ENCODE peak calls at places on chromosome 3, in five cellular contexts. K is hepatocyte, H is GM12878, M is HCT116, S is GM23338. E is an unnamed sample.

GRCh38 chr3:47089605-47090004 is 74.3 kb downstream of the SETD2 start:
- DNase-seq in K (no peak), H (no peak), M (no peak), S (no peak), E (no peak)

GRCh38 chr3:10772230-10773161 is 43.5 kb upstream of the SLC6A11 start:
- DNase-seq in K (no peak), H (no peak), M (no peak), S (peak; percentile 85), E (peak; percentile 71)

GRCh38 chr3:56076746-56077145 is 391.5 kb downstream of the ERC2 start:
- DNase-seq in K (no peak), H (no peak), M (no peak), S (no peak), E (no peak)

GRCh38 chr3:151630938-151631417 is 102.7 kb upstream of the AADACL2 start:
- DNase-seq in K (peak; percentile 35), H (no peak), M (no peak), S (no peak), E (no peak)

GRCh38 chr3:178492496-178492895 is 43.7 kb upstream of the KCNMB2 start:
- DNase-seq in K (no peak), H (no peak), M (no peak), S (no peak), E (peak; percentile 71)

GRCh38 chr3:72185549-72186484 is 400.9 kb upstream of the PROK2 start:
- DNase-seq in K (peak; percentile 49), H (no peak), M (no peak), S (no peak), E (no peak)

GRCh38 chr3:21665444-21665843 is 85.6 kb downstream of the ZNF385D start:
- DNase-seq in K (peak; percentile 8), H (no peak), M (no peak), S (peak; percentile 63), E (peak; percentile 74)

GRCh38 chr3:15097889-15098288 is 1.1 kb downstream of the RBSN start:
- DNase-seq in K (no peak), H (peak; percentile 51), M (no peak), S (no peak), E (no peak)

GRCh38 chr3:138078901-138079344 is 36.5 kb downstream of the DZIP1L start:
- DNase-seq in K (peak; percentile 49), H (no peak), M (peak; percentile 27), S (no peak), E (peak; percentile 60)

GRCh38 chr3:168620854-168621253 is 525.1 kb upstream of the GOLIM4 start:
- DNase-seq in K (peak; percentile 66), H (no peak), M (peak; percentile 27), S (peak; percentile 88), E (peak; percentile 70)

GRCh38 chr3:8979262-8979661 is 16.0 kb upstream of the RAD18 start:
- DNase-seq in K (no peak), H (no peak), M (no peak), S (no peak), E (no peak)

GRCh38 chr3:180601688-180602666 is at the start of gene TTC14:
- DNase-seq in K (peak; percentile 95), H (peak; percentile 81), M (peak; percentile 94), S (peak; percentile 93), E (peak; percentile 97)

GRCh38 chr3:8223766-8224165 is 277.9 kb upstream of the LMCD1 start:
- DNase-seq in K (peak; percentile 30), H (no peak), M (no peak), S (no peak), E (no peak)

DNA sequence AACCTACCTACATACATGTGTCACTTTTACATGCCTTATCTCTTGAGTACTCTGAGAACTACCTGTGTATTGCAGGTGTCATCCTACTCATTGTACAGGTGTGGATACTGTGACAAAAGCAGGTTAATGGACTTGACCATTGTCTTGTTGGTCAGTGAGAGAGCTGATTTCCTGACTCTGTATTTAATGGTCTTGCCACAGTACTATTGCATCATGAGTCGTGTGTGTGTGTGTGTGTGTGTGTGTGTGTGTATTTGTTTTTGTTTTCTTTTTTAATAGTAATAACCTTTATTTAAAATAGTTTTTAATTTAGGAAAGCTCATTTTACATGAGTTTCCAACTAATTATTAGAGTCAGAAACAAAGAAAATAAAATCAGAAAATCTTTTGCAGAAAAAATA is 7.7 kb downstream of the SELENOT start:
- DNase-seq in K (no peak), H (no peak), M (no peak), S (no peak), E (no peak)
- H3K4me1 ChIP-seq in K (peaks cover under 1% of the 10 kb centered on the region), H (peaks cover 18% of the 10 kb centered on the region), M (no peaks in the 10 kb centered on the region), S (peaks cover 19% of the 10 kb centered on the region), E (peaks cover 2% of the 10 kb centered on the region)

DNA sequence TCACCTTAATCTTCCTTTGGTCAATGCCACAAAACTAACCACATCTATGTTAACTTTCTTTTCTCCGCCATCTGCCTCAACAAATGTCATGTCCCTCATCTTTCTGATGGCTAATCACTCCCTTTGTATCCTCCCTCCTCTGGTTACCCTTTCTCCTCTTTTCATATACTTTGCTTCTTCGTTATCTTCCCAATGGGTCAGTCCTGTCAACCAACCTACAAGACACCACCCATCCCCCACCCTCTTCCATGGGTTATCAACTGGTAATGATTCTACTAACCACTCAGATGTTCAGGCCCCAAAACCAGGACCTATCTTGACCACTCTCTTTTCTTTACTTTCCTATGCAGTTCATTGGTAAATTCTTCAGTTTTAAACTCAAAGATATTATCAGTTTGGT is 2.3 kb upstream of the PDCD6IP start:
- DNase-seq in K (no peak), H (no peak), M (no peak), S (no peak), E (no peak)
- H3K4me3 ChIP-seq in K (no peak overlapping the region), H (no peak overlapping the region), M (no peak overlapping the region), S (no peak overlapping the region), E (no peak overlapping the region)

GRCh38 chr3:105398407-105398806 is 31.7 kb downstream of the ALCAM start:
- DNase-seq in K (no peak), H (no peak), M (no peak), S (no peak), E (no peak)

GRCh38 chr3:105397974-105398373 is 31.3 kb downstream of the ALCAM start:
- DNase-seq in K (no peak), H (no peak), M (no peak), S (no peak), E (no peak)

GRCh38 chr3:105399611-105400010 is 32.9 kb downstream of the ALCAM start:
- DNase-seq in K (no peak), H (no peak), M (no peak), S (no peak), E (no peak)

GRCh38 chr3:105401254-105401653 is 34.5 kb downstream of the ALCAM start:
- DNase-seq in K (no peak), H (no peak), M (no peak), S (no peak), E (no peak)

GRCh38 chr3:105399062-105399461 is 32.4 kb downstream of the ALCAM start:
- DNase-seq in K (no peak), H (no peak), M (no peak), S (no peak), E (no peak)
- H3K4me2 ChIP-seq in K (no peak overlapping the region), H (no peak overlapping the region), M (peak overlapping the region; percentile 86), S (no peak overlapping the region), E (no peak overlapping the region)

DNA sequence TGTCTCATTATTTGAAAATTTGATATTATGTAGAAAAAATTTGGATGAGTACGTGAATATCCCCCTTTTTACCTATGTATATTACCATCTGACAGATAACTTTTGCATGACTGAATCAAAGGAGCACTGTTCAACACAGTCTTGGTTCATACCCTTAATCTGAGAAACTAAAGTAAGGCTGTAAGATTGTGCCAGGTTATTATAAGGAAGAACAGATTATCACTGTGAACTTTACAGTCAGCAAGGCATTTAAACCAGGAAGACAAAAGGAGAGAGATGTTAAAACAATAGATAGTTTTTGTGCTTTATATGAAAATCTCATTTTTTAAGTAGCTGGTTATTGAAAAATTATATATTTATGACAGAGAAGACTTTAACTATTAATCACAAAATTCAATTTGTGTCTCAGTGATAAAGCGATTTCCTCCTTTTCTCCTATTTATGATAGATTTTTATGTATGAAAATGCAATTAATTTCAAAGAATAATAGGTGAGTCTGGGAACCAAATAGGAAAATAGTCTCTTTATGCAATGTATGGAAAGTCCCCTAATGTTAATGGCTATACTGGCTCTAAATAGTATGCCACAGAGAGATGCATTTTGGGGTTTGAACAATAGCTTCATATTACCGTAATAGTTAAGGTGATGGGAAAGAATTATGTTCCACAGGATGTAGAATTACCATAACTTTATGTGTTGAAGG is 33.4 kb downstream of the PLCL2 start:
- DNase-seq in K (no peak), H (no peak), M (no peak), S (no peak), E (no peak)
- H3K4me1 ChIP-seq in K (no peaks in the 10 kb centered on the region), H (peaks cover 28% of the 10 kb centered on the region), M (no peaks in the 10 kb centered on the region), S (peaks cover 34% of the 10 kb centered on the region), E (no peaks in the 10 kb centered on the region)

DNA sequence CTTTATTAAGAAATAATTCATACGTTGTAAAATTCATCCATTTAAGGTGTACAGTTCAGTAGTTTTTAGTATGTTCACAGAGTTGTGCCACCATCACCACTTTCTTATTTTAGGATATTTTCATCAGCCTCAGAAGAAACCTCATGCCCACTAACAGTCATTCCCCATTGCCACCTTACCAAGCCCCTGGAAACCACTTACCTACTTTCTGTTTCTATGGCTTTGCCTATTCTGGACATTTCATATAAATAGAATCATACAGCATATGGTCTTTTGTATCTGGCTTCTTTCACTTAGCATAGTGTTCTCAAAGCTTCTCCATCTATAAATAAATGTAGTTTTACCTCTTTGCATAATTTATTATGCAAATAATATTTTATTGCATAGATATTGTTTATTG is 6.6 kb downstream of the FETUB start:
- DNase-seq in K (no peak), H (no peak), M (no peak), S (no peak), E (no peak)
- H3K4me3 ChIP-seq in K (no peak overlapping the region), H (no peak overlapping the region), M (no peak overlapping the region), S (no peak overlapping the region), E (no peak overlapping the region)

DNA sequence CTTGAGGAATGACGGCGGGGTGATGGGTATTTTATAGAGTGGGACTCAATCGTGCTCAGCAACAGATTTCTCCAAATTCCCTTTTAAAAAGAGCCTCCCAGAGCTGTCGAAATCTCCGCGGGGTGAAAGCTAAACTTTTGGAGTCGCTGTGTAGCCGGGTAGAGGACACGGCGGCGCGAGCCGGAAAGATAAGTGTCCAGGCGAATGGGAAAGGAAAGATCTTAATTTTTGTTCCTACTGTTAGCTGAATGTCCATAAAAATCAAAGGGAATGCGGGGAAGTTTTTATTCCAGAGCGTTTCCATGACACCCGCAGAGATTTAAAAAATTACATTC is 9.1 kb downstream of the EOMES start:
- DNase-seq in K (no peak), H (no peak), M (no peak), S (no peak), E (no peak)
- H3K4me2 ChIP-seq in K (peak overlapping the region; percentile 98), H (peak overlapping the region; percentile 67), M (no peak overlapping the region), S (peak overlapping the region; percentile 90), E (peak overlapping the region; percentile 65)

GRCh38 chr3:64213224-64213893 is 11.9 kb downstream of the PRICKLE2 start:
- DNase-seq in K (no peak), H (no peak), M (no peak), S (no peak), E (no peak)
- H3K4me1 ChIP-seq in K (peaks cover 38% of the 10 kb centered on the region), H (no peaks in the 10 kb centered on the region), M (no peaks in the 10 kb centered on the region), S (peaks cover 38% of the 10 kb centered on the region), E (peaks cover 5% of the 10 kb centered on the region)

DNA sequence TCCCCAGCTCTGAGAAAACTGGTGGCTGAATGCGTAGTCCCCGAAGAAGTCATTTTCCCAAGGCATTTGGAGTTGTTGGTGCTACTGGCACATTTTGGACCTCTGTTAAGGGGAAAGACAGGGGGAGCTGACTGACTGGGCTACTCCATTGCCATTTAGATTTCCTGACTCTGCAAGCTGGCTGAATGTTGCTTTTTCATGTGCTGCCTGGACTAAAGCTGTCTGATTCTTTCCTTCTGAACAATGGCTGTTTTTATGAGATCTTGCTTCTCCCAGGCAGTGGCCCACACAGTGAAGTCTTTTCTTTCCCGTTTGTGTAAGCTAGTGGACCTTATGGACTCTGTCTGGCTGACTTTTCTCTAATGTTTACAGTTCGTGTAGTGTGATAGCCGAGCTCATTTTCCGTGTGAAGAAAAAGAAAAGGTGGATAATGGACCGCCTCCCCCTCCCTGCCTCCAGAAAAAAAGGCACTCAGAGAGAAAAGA is 38.2 kb upstream of the TRAK1 start:
- DNase-seq in K (peak; percentile 69), H (no peak), M (no peak), S (no peak), E (no peak)
- H3K4me3 ChIP-seq in K (no peak overlapping the region), H (no peak overlapping the region), M (no peak overlapping the region), S (no peak overlapping the region), E (no peak overlapping the region)

E was measured in mesendoderm.